ENCODE peak calls at places on chromosomes 11 and 22, in six cellular contexts. R, W, B, P, O and V are unnamed samples.

GRCh38 chr11:88779551-88779950 is 286.2 kb downstream of the GRM5 start:
- DNase-seq in R (no peak), W (no peak), P (peak), B (peak), O (no peak), V (no peak)

GRCh38 chr11:72548481-72548880 is 114.2 kb upstream of the CLPB start:
- DNase-seq in W (no peak), R (no peak), B (no peak), P (no peak), O (no peak), V (no peak)

GRCh38 chr11:85941380-85941973 is 86.3 kb downstream of the CCDC83 start:
- DNase-seq in B (peak), R (peak), W (peak), O (peak), P (peak), V (peak)

GRCh38 chr11:120219157-120219934 is 8.5 kb downstream of the OAF start:
- DNase-seq in B (no peak), O (no peak), P (no peak), R (no peak), W (no peak), V (no peak)

GRCh38 chr11:114440121-114440860 is 1.0 kb downstream of the REXO2 start:
- DNase-seq in B (peak), R (no peak), W (peak), P (peak), O (peak), V (no peak)

GRCh38 chr11:13535819-13536218 is 40.0 kb upstream of the PTH start:
- DNase-seq in W (no peak), B (no peak), R (no peak), O (peak), P (peak), V (no peak)

GRCh38 chr22:25741692-25742626 is at the start of gene MYO18B:
- DNase-seq in W (no peak), P (no peak), R (no peak), B (peak), O (no peak), V (no peak)

GRCh38 chr11:87529486-87529885 is 491.8 kb downstream of the TMEM135 start:
- DNase-seq in W (no peak), O (no peak), B (no peak), R (no peak), P (no peak), V (no peak)

GRCh38 chr11:116879789-116880402 is 42.5 kb upstream of the APOA1 start:
- DNase-seq in O (peak), W (peak), R (peak), B (peak), P (peak), V (peak)

GRCh38 chr22:48075604-48076400 is 1313.4 kb downstream of the TBC1D22A start:
- DNase-seq in W (no peak), P (no peak), O (no peak), R (no peak), B (no peak), V (no peak)

GRCh38 chr11:9692696-9693095 is 28.8 kb downstream of the SWAP70 start:
- DNase-seq in P (no peak), B (no peak), W (no peak), R (no peak), O (no peak), V (no peak)

GRCh38 chr11:9688716-9689511 is 25.0 kb downstream of the SWAP70 start:
- DNase-seq in B (peak), W (peak), R (peak), P (peak), O (peak), V (peak)

GRCh38 chr11:9691865-9692264 is 28.0 kb downstream of the SWAP70 start:
- DNase-seq in O (no peak), R (no peak), P (peak), W (no peak), B (peak), V (no peak)

GRCh38 chr11:9687736-9688494 is 24.0 kb downstream of the SWAP70 start:
- DNase-seq in P (peak), B (peak), R (no peak), O (no peak), W (peak), V (no peak)

DNA sequence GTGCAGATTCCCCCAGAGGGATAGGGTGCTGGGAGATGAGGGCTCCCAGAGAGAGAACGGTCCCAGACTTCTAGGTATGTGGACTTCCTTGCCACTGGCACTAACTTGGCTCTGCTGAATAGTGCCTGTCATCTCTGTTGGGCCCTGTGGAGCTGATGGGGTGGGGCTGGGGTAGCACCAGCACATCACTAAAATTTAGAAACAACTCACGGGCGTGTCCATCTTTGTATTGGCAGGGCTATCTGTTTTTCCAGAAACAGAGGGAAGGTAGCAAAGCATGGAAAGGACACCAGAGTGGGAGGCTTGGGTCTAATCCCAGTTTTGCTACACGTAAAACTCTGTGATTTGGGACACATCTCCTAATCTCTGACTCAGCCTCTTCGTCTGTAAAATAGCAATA is 25.8 kb downstream of the SWAP70 start:
- DNase-seq in B (peak), P (peak), O (no peak), W (no peak), R (no peak), V (no peak)
- TF ChIP-seq CTCF in B (no peak), P (no peak), O (no peak), W (no peak), R (no peak), V (no peak)

GRCh38 chr22:41197046-41197807 is 7.9 kb upstream of the L3MBTL2 start:
- DNase-seq in W (peak), O (peak), P (peak), B (peak), R (peak), V (peak)
- TF ChIP-seq CTCF in W (peak), O (no peak), P (no peak), B (no peak), R (no peak), V (no peak)

GRCh38 chr22:35940166-35940565 is 88.5 kb downstream of the RBFOX2 start:
- DNase-seq in B (peak), W (no peak), O (no peak), R (no peak), P (no peak), V (no peak)

GRCh38 chr22:35938226-35938625 is 90.4 kb downstream of the RBFOX2 start:
- DNase-seq in O (no peak), P (no peak), B (no peak), R (no peak), W (no peak), V (no peak)
- TF ChIP-seq CTCF in O (no peak), P (no peak), B (no peak), R (no peak), W (no peak), V (no peak)

GRCh38 chr11:77122576-77123212 is 5.4 kb upstream of the MYO7A start:
- DNase-seq in P (no peak), B (no peak), O (no peak), R (no peak), W (no peak), V (no peak)
- TF ChIP-seq CTCF in P (no peak), B (no peak), O (no peak), R (no peak), W (no peak), V (no peak)

DNA sequence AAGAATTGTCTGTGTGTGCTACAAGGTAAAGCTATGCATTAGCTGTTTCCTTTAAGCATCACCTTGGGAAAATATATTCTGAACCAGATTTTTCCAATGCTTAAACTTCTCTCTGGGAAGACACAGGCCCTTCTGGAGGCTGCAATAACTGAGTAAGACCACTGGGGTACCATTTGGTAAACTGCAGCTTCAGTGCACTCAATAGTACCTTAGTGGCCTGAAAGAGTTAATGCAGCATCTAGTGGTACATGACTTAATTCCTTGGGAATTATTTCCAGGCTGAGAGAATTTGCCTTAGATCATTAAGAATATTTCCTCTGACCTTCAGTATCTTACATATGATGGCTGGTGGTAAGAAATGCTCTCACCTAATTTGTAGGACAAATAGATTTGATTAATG is 727.4 kb downstream of the DLG2 start:
- DNase-seq in R (peak), B (peak), P (no peak), O (no peak), W (no peak), V (no peak)
- TF ChIP-seq CTCF in R (peak), B (peak), P (no peak), O (peak), W (no peak), V (no peak)

DNA sequence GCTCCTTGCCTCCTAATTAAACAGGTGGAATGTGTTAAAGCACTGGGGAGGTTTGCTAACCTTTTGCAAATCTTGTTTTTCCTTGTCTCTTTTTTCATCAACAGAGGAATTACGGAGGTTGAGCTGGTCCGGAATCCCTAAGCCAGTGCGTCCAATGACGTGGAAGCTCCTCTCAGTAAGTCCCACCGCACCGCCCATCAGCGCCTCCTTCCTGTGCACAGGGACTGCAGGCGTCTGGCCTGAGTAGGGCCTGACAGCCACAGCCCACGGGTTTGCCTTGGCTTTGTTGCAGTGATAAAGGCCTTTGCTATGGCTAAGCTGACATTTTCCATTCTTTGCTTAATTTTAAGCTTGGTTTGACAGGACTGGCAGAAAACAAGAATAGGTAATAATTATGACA is 116.1 kb downstream of the TBC1D22A start:
- DNase-seq in P (no peak), B (no peak), O (no peak), R (no peak), W (no peak), V (no peak)
- TF ChIP-seq CTCF in P (no peak), B (no peak), O (no peak), R (no peak), W (no peak), V (no peak)

GRCh38 chr11:36254739-36255138 is 34.5 kb downstream of the COMMD9 start:
- DNase-seq in R (no peak), P (peak), W (no peak), B (peak), O (no peak), V (no peak)

GRCh38 chr11:36257351-36257750 is 31.9 kb downstream of the COMMD9 start:
- DNase-seq in P (peak), B (no peak), O (no peak), R (no peak), W (no peak), V (no peak)

GRCh38 chr11:36264011-36264410 is 25.2 kb downstream of the COMMD9 start:
- DNase-seq in B (no peak), R (no peak), W (no peak), O (no peak), P (no peak), V (no peak)

GRCh38 chr11:36261094-36261493 is 28.1 kb downstream of the COMMD9 start:
- DNase-seq in R (no peak), W (no peak), P (no peak), B (no peak), O (no peak), V (no peak)

GRCh38 chr11:36258730-36259360 is 30.4 kb downstream of the COMMD9 start:
- DNase-seq in B (peak), P (peak), W (peak), R (peak), O (peak), V (peak)
- TF ChIP-seq CTCF in B (peak), P (peak), W (peak), R (peak), O (peak), V (peak)

DNA sequence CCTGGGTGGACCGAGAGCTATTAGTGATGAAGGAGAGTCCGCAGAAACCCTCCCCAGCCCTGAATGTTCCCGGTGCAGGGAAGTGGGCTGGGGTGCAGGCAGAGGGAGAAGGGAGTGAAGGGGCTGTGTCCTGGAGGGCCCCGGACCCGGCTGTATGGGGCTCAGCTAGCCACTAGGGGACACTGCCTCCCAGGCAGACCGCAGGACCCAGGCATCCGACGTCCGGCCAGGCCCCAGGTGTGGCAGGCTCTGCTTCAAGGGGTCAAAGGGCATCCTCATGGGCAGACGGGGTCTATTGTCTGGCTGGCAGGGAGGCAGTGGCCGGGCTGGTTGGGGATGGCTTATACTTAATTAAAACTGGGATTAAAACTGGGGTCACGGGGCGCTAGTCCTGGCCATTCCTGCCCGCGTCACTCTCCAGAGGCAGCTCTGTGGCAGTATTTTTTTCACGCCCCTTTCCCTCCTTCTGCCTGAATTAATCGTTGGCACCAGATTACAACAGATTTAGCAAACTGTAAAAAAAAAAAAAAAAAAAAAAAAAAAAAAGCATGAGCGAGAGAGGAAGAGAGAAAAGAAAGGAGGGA is 5.0 kb downstream of the FLRT1 start:
- DNase-seq in B (no peak), O (peak), P (no peak), R (peak), W (peak), V (no peak)
- TF ChIP-seq CTCF in B (peak), O (peak), P (peak), R (peak), W (peak), V (no peak)